ENCODE peak calls at places on chromosomes 3 and 15, in six cellular contexts. N is neural crest cell; A is stimulated activated CD8-positive, alpha-beta memory T cell treated with anti-CD3 and anti-CD28 coated beads, Interleukin-2, amount 100 ng/mL, for 1 hour; B is BE2C; K is cortex of kidney; X is HTR-8/SVneo. P is an unnamed sample.

GRCh38 chr3:122902326-122902725 is 107.5 kb downstream of the SLC49A4 start:
- DNase-seq in N (no peak), A (no peak), B (no peak), K (no peak), X (no peak), P (no peak)

GRCh38 chr3:72887378-72887722 is 496 bp upstream of the GXYLT2 start:
- DNase-seq in N (no peak), A (no peak), B (no peak), K (no peak), X (no peak), P (no peak)

GRCh38 chr3:150180349-150180748 is 209.7 kb upstream of the PFN2 start:
- DNase-seq in N (no peak), A (no peak), B (no peak), K (no peak), X (peak; percentile 26), P (peak; percentile 27)

GRCh38 chr15:70243686-70244540 is 146.2 kb upstream of the TLE3 start:
- DNase-seq in N (no peak), A (no peak), B (no peak), K (no peak), X (no peak), P (no peak)

GRCh38 chr3:38283810-38284775 is 2.0 kb downstream of the SLC22A14 start:
- DNase-seq in N (no peak), A (no peak), B (no peak), K (no peak), X (no peak), P (no peak)

GRCh38 chr3:45948409-45948808 is 5.1 kb downstream of the CXCR6 start:
- DNase-seq in N (no peak), A (no peak), B (no peak), K (no peak), X (no peak), P (no peak)

GRCh38 chr15:61684749-61685467 is 375.3 kb downstream of the VPS13C start:
- DNase-seq in N (no peak), A (no peak), B (no peak), K (no peak), X (no peak), P (no peak)

GRCh38 chr3:14947105-14947885 is at the start of gene NR2C2:
- DNase-seq in N (peak; percentile 80), A (peak; percentile 79), B (peak; percentile 74), K (no peak), X (peak; percentile 76), P (peak; percentile 94)

GRCh38 chr3:174536319-174536718 is 322.8 kb upstream of the NAALADL2 start:
- DNase-seq in N (no peak), A (no peak), B (no peak), K (no peak), X (no peak), P (no peak)

GRCh38 chr15:26662226-26662750 is 110.6 kb downstream of the GABRB3 start:
- DNase-seq in N (no peak), A (no peak), B (no peak), K (no peak), X (no peak), P (no peak)

GRCh38 chr3:131361464-131362421 is 19.8 kb upstream of the NUDT16 start:
- DNase-seq in N (peak; percentile 18), A (no peak), B (no peak), K (peak; percentile 29), X (no peak), P (peak; percentile 94)

GRCh38 chr3:150235799-150236198 is 172.3 kb upstream of the TSC22D2 start:
- DNase-seq in N (no peak), A (no peak), B (no peak), K (no peak), X (no peak), P (no peak)

GRCh38 chr3:40924559-40925058 is 274.7 kb upstream of the CTNNB1 start:
- DNase-seq in N (no peak), A (no peak), B (no peak), K (no peak), X (no peak), P (no peak)

GRCh38 chr3:53155763-53156162 is 5.2 kb upstream of the PRKCD start:
- DNase-seq in N (no peak), A (no peak), B (no peak), K (no peak), X (no peak), P (peak; percentile 84)

GRCh38 chr15:101121511-101122090 is 130.2 kb downstream of the CHSY1 start:
- DNase-seq in N (peak; percentile 48), A (no peak), B (peak; percentile 88), K (no peak), X (no peak), P (peak; percentile 76)

GRCh38 chr15:79086814-79087213 is 3.8 kb downstream of the RASGRF1 start:
- DNase-seq in N (no peak), A (no peak), B (no peak), K (no peak), X (no peak), P (no peak)

GRCh38 chr3:42666022-42666421 is 12.5 kb downstream of the ZBTB47 start:
- DNase-seq in N (no peak), A (no peak), B (no peak), K (no peak), X (no peak), P (no peak)

GRCh38 chr3:38966956-38967795 is 84.6 kb downstream of the SCN11A start:
- DNase-seq in N (no peak), A (no peak), B (no peak), K (no peak), X (no peak), P (no peak)

GRCh38 chr3:151879037-151879436 is 5.6 kb downstream of the SUCNR1 start:
- DNase-seq in N (no peak), A (no peak), B (no peak), K (no peak), X (no peak), P (no peak)

GRCh38 chr3:14300721-14301377 is 101.6 kb upstream of the SLC6A6 start:
- DNase-seq in N (no peak), A (no peak), B (no peak), K (no peak), X (no peak), P (no peak)

GRCh38 chr3:108430540-108430939 is 79.9 kb downstream of the MYH15 start:
- DNase-seq in N (no peak), A (no peak), B (no peak), K (no peak), X (no peak), P (no peak)

GRCh38 chr3:124770341-124771082 is 40.3 kb downstream of the UMPS start:
- DNase-seq in N (no peak), A (no peak), B (peak; percentile 96), K (no peak), X (no peak), P (no peak)

GRCh38 chr3:138544546-138544945 is 49.5 kb downstream of the CEP70 start:
- DNase-seq in N (no peak), A (no peak), B (no peak), K (no peak), X (no peak), P (no peak)